ENCODE peak calls at places on chromosomes 4 and X, in six cellular contexts. X is A549, F is cardiac fibroblast, Z is heart left ventricle, B is upper lobe of left lung, S is Peyer's patch. I is an unnamed sample.

GRCh38 chr4:47686294-47686872 is 151.5 kb downstream of the CORIN start:
- DNase-seq in S (no peak), X (peak; percentile 6), B (peak; percentile 60), Z (peak; percentile 38), F (peak; percentile 50), I (peak; percentile 45)

GRCh38 chrX:135396109-135396508 is 25.6 kb upstream of the SMIM10L2A start:
- DNase-seq in X (no peak), S (no peak), F (peak; percentile 5), Z (peak; percentile 14), B (no peak), I (no peak)

GRCh38 chr4:44916406-44916805 is 190.1 kb upstream of the GNPDA2 start:
- DNase-seq in S (no peak), B (no peak), X (no peak), Z (no peak), F (peak; percentile 33), I (no peak)

GRCh38 chrX:148380614-148381561 is 119.5 kb upstream of the AFF2 start:
- DNase-seq in X (no peak), Z (no peak), F (no peak), S (no peak), B (no peak), I (no peak)

GRCh38 chr4:100900134-100900533 is 382.3 kb upstream of the EMCN start:
- DNase-seq in S (no peak), B (no peak), F (no peak), X (no peak), Z (no peak), I (no peak)

GRCh38 chrX:17668929-17669328 is 68.4 kb upstream of the SCML1 start:
- DNase-seq in S (no peak), Z (no peak), F (no peak), B (no peak), X (no peak), I (no peak)

GRCh38 chr4:95091272-95091671 is 333.5 kb downstream of the BMPR1B start:
- DNase-seq in S (no peak), F (no peak), X (no peak), B (no peak), Z (no peak), I (no peak)

GRCh38 chr4:176001171-176002006 is 64.3 kb upstream of the WDR17 start:
- DNase-seq in Z (peak; percentile 19), S (no peak), X (peak; percentile 5), B (peak; percentile 71), F (peak; percentile 25), I (peak; percentile 80)

GRCh38 chr4:59979061-59979460 is 1221.1 kb upstream of the ADGRL3 start:
- DNase-seq in Z (no peak), B (peak; percentile 49), X (no peak), F (no peak), S (no peak), I (no peak)

GRCh38 chrX:50644496-50644895 is 169.5 kb downstream of the SHROOM4 start:
- DNase-seq in B (no peak), X (no peak), F (no peak), S (no peak), Z (no peak), I (no peak)

GRCh38 chrX:17697191-17697590 is 40.1 kb upstream of the SCML1 start:
- DNase-seq in X (no peak), B (no peak), F (peak; percentile 29), Z (no peak), S (no peak), I (no peak)

GRCh38 chr4:1616574-1616964 is 67.5 kb downstream of the FAM53A start:
- DNase-seq in X (no peak), Z (no peak), S (no peak), B (no peak), F (no peak), I (no peak)

GRCh38 chr4:140408974-140409373 is 18.5 kb downstream of the CLGN start:
- DNase-seq in B (no peak), Z (no peak), X (no peak), F (no peak), S (no peak), I (no peak)

GRCh38 chrX:1444896-1445480 is 7.7 kb downstream of the ASMTL start:
- DNase-seq in X (no peak), S (peak; percentile 1), Z (peak; percentile 6), B (peak; percentile 12), F (no peak), I (no peak)

GRCh38 chrX:137988470-137988869 is 422.5 kb downstream of the ZIC3 start:
- DNase-seq in B (no peak), S (no peak), Z (no peak), X (no peak), F (no peak), I (no peak)

GRCh38 chrX:40622741-40623536 is at the start of gene MPC1L:
- DNase-seq in X (no peak), S (peak; percentile 77), F (no peak), Z (no peak), B (no peak), I (no peak)

GRCh38 chr4:118904935-118905334 is 16.3 kb downstream of the SYNPO2 start:
- DNase-seq in F (peak; percentile 50), Z (no peak), X (no peak), S (no peak), B (no peak), I (no peak)

DNA sequence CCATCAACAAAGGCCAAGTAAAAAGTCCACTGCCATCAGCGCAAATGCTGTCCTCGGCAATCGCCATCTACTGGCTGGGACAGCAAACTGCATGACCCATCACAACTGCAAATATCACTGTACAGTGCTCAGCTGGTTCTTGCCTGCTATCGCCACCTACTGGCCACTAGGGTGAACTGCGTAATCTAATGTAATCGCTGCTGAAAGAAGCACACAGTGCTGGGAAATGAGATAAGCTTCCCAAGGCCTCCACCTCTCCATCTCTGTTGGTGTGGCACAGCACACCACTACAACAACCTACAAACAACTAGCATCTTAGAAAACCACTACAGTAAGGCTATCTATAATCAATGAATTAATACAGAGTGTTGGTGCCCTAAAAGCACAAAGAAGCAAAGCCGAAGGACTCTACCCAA is 298.3 kb downstream of the TEX13A start:
- DNase-seq in B (peak; percentile 77), Z (peak; percentile 17), S (peak; percentile 57), F (peak; percentile 69), X (peak; percentile 10), I (no peak)
- H3K4me3 ChIP-seq in B (no peak overlapping the region), Z (no peak overlapping the region), S (no peak overlapping the region), F (no peak overlapping the region), X (no peak overlapping the region), I (no peak overlapping the region)

DNA sequence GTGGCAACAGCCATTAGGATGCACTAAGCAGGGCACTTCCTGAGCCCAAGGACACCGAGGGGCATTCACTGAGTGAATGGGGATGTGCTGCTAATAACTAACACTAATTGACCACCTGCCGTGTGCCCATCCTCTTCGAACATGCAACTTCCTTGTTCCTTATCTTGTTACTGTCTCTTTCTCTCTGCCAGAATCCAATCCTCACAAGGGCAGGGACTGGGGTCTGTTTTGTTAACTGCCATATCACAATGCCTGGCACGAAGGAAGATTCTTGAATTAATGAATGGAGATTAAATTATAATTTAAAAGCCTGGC is 1.3 kb downstream of the ERAS start:
- DNase-seq in Z (no peak), B (no peak), X (no peak), S (no peak), F (no peak), I (no peak)
- H3K4me3 ChIP-seq in Z (no peak overlapping the region), B (no peak overlapping the region), X (no peak overlapping the region), S (no peak overlapping the region), F (no peak overlapping the region), I (no peak overlapping the region)

DNA sequence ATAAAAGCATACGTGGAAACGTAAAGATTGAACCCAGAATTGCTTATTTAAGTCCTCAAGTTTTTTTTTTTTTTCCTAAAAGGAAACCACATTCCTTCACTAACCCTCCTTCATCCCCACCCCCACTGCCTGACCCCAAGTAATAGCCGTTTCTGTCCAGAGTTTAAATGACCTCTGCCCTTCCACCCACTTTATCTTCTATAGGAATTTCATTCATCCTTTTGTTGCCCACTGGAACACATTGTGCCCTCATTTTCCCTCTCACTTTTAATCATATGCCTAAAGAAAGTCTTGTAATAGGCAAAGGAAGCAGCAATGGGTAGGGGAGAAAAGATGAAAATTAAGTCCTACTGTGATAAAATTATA is 62.7 kb downstream of the SH3RF1 start:
- DNase-seq in Z (no peak), B (no peak), S (no peak), X (no peak), F (peak; percentile 52), I (no peak)
- H3K4me3 ChIP-seq in Z (no peak overlapping the region), B (no peak overlapping the region), S (no peak overlapping the region), X (no peak overlapping the region), F (no peak overlapping the region), I (no peak overlapping the region)

DNA sequence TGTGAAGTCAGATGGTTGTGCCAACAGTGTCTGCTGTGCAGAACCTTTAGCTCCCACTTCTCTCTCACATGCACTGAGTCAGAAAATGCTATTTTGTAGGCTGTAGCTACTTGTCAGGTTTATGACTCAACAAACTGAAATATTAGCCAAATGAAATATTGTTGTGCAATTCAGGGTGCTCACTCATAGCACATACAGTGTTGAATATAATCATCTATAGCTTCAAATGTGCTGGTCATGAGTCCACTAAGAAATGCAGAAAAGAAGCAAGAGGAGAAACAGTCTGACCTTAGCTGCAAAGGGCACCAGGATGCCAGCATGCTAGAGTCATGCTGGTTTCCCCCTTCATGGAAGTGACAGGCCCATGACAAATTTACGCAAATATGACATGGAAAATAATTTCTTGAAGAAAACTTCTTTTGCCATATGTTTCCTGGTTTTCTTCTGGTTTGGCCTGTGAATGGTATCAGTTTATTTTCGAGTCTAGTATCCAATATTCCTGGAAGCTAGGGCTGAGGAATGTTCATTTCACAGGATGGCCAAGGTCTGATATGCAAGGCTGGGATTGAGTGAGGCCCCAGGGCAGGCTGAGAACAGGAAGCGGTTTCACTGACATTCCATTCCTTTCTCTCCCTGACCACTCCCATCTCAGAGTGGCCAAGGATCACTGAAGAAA is 10.3 kb upstream of the CXCL2 start:
- DNase-seq in S (no peak), Z (peak; percentile 56), X (peak; percentile 64), F (peak; percentile 97), B (peak; percentile 70), I (peak; percentile 33)
- H3K4me3 ChIP-seq in S (no peak overlapping the region), Z (no peak overlapping the region), X (no peak overlapping the region), F (no peak overlapping the region), B (no peak overlapping the region), I (no peak overlapping the region)

DNA sequence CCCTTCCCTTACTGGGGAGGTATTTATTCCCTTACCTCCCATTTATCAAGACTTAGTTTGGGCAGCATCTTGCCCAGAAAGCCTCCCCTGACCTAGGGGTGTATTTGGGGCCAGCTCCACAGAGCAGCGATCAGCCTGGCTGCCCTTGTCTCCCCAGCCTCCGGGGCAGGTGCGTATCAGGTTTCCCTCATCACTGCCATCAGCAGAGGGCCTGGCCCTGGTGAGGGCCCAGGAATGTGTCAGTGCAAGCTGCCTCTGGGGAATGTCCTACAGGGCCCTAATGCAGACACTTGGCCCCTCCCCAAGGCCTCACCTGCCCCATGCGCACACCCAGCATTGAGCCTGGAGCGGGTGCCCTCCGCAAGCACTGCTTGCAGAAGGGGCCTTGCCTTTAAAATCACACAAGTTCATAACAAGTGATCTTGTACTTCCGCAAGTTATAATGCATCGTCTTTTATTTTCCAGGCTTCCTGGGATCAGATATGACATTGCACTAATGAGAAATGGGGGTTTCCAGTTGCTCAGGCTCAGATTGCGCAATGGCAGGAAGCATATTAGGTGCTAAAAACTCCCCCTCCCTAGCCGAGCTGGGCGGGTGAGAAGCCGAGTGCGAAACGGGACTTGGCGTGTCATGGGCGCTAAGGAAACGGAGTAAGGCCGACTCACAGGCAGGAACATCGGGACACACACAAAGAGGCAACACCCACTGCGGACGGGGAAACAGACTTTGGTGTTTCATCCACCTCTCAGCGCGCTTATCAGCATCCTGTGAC is 25.4 kb upstream of the AFAP1 start:
- DNase-seq in X (no peak), S (no peak), Z (peak; percentile 68), F (peak; percentile 91), B (peak; percentile 63), I (peak; percentile 84)
- H3K4me3 ChIP-seq in X (no peak overlapping the region), S (no peak overlapping the region), Z (no peak overlapping the region), F (no peak overlapping the region), B (no peak overlapping the region), I (no peak overlapping the region)

GRCh38 chr4:57249083-57249482 is 138.9 kb upstream of the IGFBP7 start:
- DNase-seq in X (no peak), S (no peak), B (no peak), Z (no peak), F (peak; percentile 43), I (no peak)
- H3K4me3 ChIP-seq in X (no peak overlapping the region), S (no peak overlapping the region), B (no peak overlapping the region), Z (no peak overlapping the region), F (no peak overlapping the region), I (no peak overlapping the region)